ENCODE peak calls at places on chromosomes 3 and 15, in four cellular contexts. L, X, F and U are unnamed samples.

GRCh38 chr3:56904526-56905245 is 102.9 kb upstream of the ARHGEF3 start:
- DNase-seq in X (no peak), L (no peak), F (no peak), U (no peak)

GRCh38 chr3:25423780-25424179 is 4.3 kb upstream of the RARB start:
- DNase-seq in F (no peak), X (no peak), L (no peak), U (no peak)

GRCh38 chr3:124034016-124034808 is 42.3 kb upstream of the ROPN1 start:
- DNase-seq in F (no peak), L (no peak), X (no peak), U (no peak)

GRCh38 chr3:179148446-179149238 is 485 bp downstream of the PIK3CA start:
- DNase-seq in F (peak; percentile 67), L (peak; percentile 58), X (no peak), U (no peak)

GRCh38 chr3:34683851-34684250 is 885.4 kb downstream of the PDCD6IP start:
- DNase-seq in F (peak; percentile 83), L (peak; percentile 7), X (no peak), U (peak; percentile 33)

GRCh38 chr15:25775317-25775912 is 87.7 kb downstream of the ATP10A start:
- DNase-seq in X (peak; percentile 50), L (no peak), F (no peak), U (peak; percentile 20)

GRCh38 chr3:105930733-105931132 is 61.9 kb upstream of the CBLB start:
- DNase-seq in F (no peak), L (no peak), X (no peak), U (no peak)

GRCh38 chr3:161310649-161311423 is 60.5 kb downstream of the SPTSSB start:
- DNase-seq in X (no peak), F (no peak), L (no peak), U (no peak)

GRCh38 chr3:45124379-45124778 is 21.8 kb downstream of the CDCP1 start:
- DNase-seq in X (peak; percentile 80), F (no peak), L (no peak), U (peak; percentile 65)

GRCh38 chr3:105999856-106000255 is 131.0 kb upstream of the CBLB start:
- DNase-seq in X (no peak), L (no peak), F (no peak), U (no peak)

GRCh38 chr15:29352402-29352801 is 82.8 kb upstream of the NSMCE3 start:
- DNase-seq in L (no peak), F (no peak), X (no peak), U (no peak)

GRCh38 chr3:39479701-39480414 is 12.4 kb downstream of the MOBP start:
- DNase-seq in X (no peak), F (no peak), L (no peak), U (no peak)

GRCh38 chr3:46994801-46995731 is 15.6 kb downstream of the NBEAL2 start:
- DNase-seq in L (no peak), X (no peak), F (no peak), U (no peak)

GRCh38 chr15:58501006-58501405 is 69.2 kb downstream of the LIPC start:
- DNase-seq in L (no peak), F (no peak), X (no peak), U (no peak)

GRCh38 chr3:142124243-142124642 is 25.1 kb downstream of the TFDP2 start:
- DNase-seq in X (no peak), F (no peak), L (no peak), U (no peak)

GRCh38 chr3:46087871-46088270 is 60.6 kb upstream of the XCR1 start:
- DNase-seq in L (peak; percentile 53), F (no peak), X (no peak), U (peak; percentile 38)

GRCh38 chr15:73944161-73945099 is 18.2 kb downstream of the LOXL1 start:
- DNase-seq in X (no peak), F (no peak), L (no peak), U (no peak)

GRCh38 chr15:80550910-80551265 is 144.2 kb upstream of the ABHD17C start:
- DNase-seq in F (no peak), L (no peak), X (no peak), U (no peak)

GRCh38 chr15:95584088-95584487 is 746.4 kb upstream of the NR2F2 start:
- DNase-seq in X (no peak), L (no peak), F (no peak), U (no peak)

GRCh38 chr15:65400760-65401606 is 21.8 kb downstream of the IGDCC4 start:
- DNase-seq in L (peak; percentile 92), X (no peak), F (no peak), U (peak; percentile 61)

GRCh38 chr3:155302476-155302875 is 9.0 kb upstream of the STRIT1 start:
- DNase-seq in L (no peak), F (no peak), X (no peak), U (no peak)

GRCh38 chr3:36944641-36945270 is at the start of gene TRANK1:
- DNase-seq in F (peak; percentile 82), L (no peak), X (no peak), U (no peak)

GRCh38 chr3:89571707-89572106 is 464.3 kb downstream of the EPHA3 start:
- DNase-seq in L (no peak), F (no peak), X (no peak), U (no peak)

GRCh38 chr3:26590919-26591318 is 31.7 kb upstream of the LRRC3B start:
- DNase-seq in L (no peak), F (no peak), X (no peak), U (no peak)

GRCh38 chr3:105747056-105747455 is 121.8 kb downstream of the CBLB start:
- DNase-seq in F (no peak), L (no peak), X (peak; percentile 9), U (no peak)

GRCh38 chr3:140758791-140759444 is 81.1 kb downstream of the TRIM42 start:
- DNase-seq in F (no peak), X (no peak), L (no peak), U (no peak)

GRCh38 chr3:58013973-58014649 is 5.9 kb downstream of the FLNB start:
- DNase-seq in X (peak; percentile 86), F (peak; percentile 79), L (no peak), U (no peak)

GRCh38 chr15:57769266-57769665 is 62.8 kb downstream of the POLR2M start:
- DNase-seq in X (peak; percentile 44), F (peak; percentile 72), L (no peak), U (no peak)

GRCh38 chr3:44954962-44955361 is 21.0 kb downstream of the ZDHHC3 start:
- DNase-seq in L (no peak), F (no peak), X (no peak), U (no peak)

GRCh38 chr3:99355465-99355864 is 282.9 kb upstream of the COL8A1 start:
- DNase-seq in X (no peak), L (no peak), F (no peak), U (no peak)

GRCh38 chr15:79212589-79213139 is 69.9 kb upstream of the ANKRD34C start:
- DNase-seq in X (no peak), F (no peak), L (no peak), U (no peak)

GRCh38 chr3:192904632-192905289 is 12.9 kb downstream of the MB21D2 start:
- DNase-seq in L (no peak), F (no peak), X (no peak), U (no peak)

GRCh38 chr15:61106886-61107285 is 122.2 kb downstream of the RORA start:
- DNase-seq in L (no peak), F (no peak), X (no peak), U (no peak)

GRCh38 chr15:63339006-63339766 is 42.5 kb downstream of the CA12 start:
- DNase-seq in L (no peak), X (no peak), F (no peak), U (no peak)

GRCh38 chr3:151084893-151085226 is 604 bp upstream of the MED12L start:
- DNase-seq in X (no peak), L (no peak), F (no peak), U (no peak)

GRCh38 chr15:53833134-53833624 is 73.7 kb upstream of the WDR72 start:
- DNase-seq in L (peak; percentile 6), F (no peak), X (no peak), U (no peak)

GRCh38 chr15:75095594-75095993 is 72.2 kb downstream of the PPCDC start:
- DNase-seq in L (no peak), X (no peak), F (no peak), U (no peak)

GRCh38 chr3:140219923-140220452 is 285.0 kb downstream of the CLSTN2 start:
- DNase-seq in X (no peak), F (no peak), L (no peak), U (no peak)

GRCh38 chr15:40308844-40309189 is 1.1 kb upstream of the PLCB2 start:
- DNase-seq in F (no peak), X (no peak), L (no peak), U (no peak)